ENCODE peak calls at places on chromosomes 13 and 19, in five cellular contexts. E, X, O, C and T are unnamed samples.

GRCh38 chr19:40341601-40342482 is 6.4 kb downstream of the C19orf47 start:
- DNase-seq in O (peak; percentile 98), C (no peak), E (no peak), X (no peak), T (no peak)

GRCh38 chr13:93861818-93862217 is 617.7 kb downstream of the DCT start:
- DNase-seq in C (no peak), O (peak; percentile 52), X (no peak), E (no peak), T (no peak)

GRCh38 chr19:489418-490196 is 6.7 kb upstream of the MADCAM1 start:
- DNase-seq in X (no peak), C (no peak), O (peak; percentile 71), E (no peak), T (peak; percentile 54)

GRCh38 chr19:14943601-14944000 is 2.3 kb downstream of the OR7C2 start:
- DNase-seq in O (no peak), X (no peak), E (no peak), C (no peak), T (no peak)

GRCh38 chr19:47156861-47157454 is 26.3 kb downstream of the SAE1 start:
- DNase-seq in C (no peak), E (no peak), X (no peak), O (peak; percentile 82), T (no peak)

GRCh38 chr19:16076958-16077611 is 790 bp downstream of the TPM4 start:
- DNase-seq in C (no peak), O (peak; percentile 45), E (peak; percentile 77), X (no peak), T (no peak)

GRCh38 chr13:110187501-110188161 is 119.3 kb downstream of the COL4A1 start:
- DNase-seq in C (no peak), E (no peak), X (no peak), O (peak; percentile 85), T (no peak)

GRCh38 chr13:33276581-33276980 is 9.0 kb downstream of the STARD13 start:
- DNase-seq in X (no peak), O (peak; percentile 31), C (no peak), E (no peak), T (no peak)

GRCh38 chr13:109093988-109094387 is 464.6 kb downstream of the MYO16 start:
- DNase-seq in O (no peak), X (no peak), E (no peak), C (no peak), T (no peak)

GRCh38 chr13:40618581-40619478 is 47.6 kb downstream of the FOXO1 start:
- DNase-seq in E (no peak), O (no peak), C (no peak), X (no peak), T (no peak)

GRCh38 chr19:6232567-6232966 is 47.2 kb downstream of the MLLT1 start:
- DNase-seq in C (no peak), O (no peak), X (no peak), E (no peak), T (no peak)

GRCh38 chr13:110509478-110509926 is 52.0 kb downstream of the RAB20 start:
- DNase-seq in E (no peak), O (no peak), C (no peak), X (no peak), T (no peak)

GRCh38 chr19:55493052-55493649 is 4.9 kb downstream of the SSC5D start:
- DNase-seq in O (no peak), X (no peak), E (no peak), C (no peak), T (no peak)

GRCh38 chr19:4518345-4519171 is at the start of gene PLIN4:
- DNase-seq in C (no peak), X (no peak), E (no peak), O (no peak), T (no peak)

GRCh38 chr13:76516013-76516412 is 370.2 kb downstream of the KCTD12 start:
- DNase-seq in E (no peak), X (no peak), O (peak; percentile 62), C (no peak), T (no peak)

GRCh38 chr19:58575183-58576041 is 2.3 kb upstream of the MZF1 start:
- DNase-seq in X (peak; percentile 59), E (peak; percentile 94), C (peak; percentile 84), O (peak; percentile 95), T (peak; percentile 72)

GRCh38 chr19:42140125-42140754 is 8.0 kb upstream of the POU2F2 start:
- DNase-seq in X (no peak), E (peak; percentile 53), O (peak; percentile 77), C (peak; percentile 27), T (no peak)